ENCODE peak calls at places on chromosomes 3 and 15, in seven cellular contexts. V, R, T, D, X, Q and P are unnamed samples.

GRCh38 chr15:49163678-49164077 is 6.4 kb upstream of the GALK2 start:
- DNase-seq in V (no peak), R (no peak), T (no peak), D (no peak), X (no peak), Q (no peak), P (no peak)

GRCh38 chr3:150469031-150469930 is 61.2 kb downstream of the TSC22D2 start:
- DNase-seq in V (no peak), R (no peak), T (peak), D (no peak), X (no peak), Q (no peak), P (peak)

GRCh38 chr15:63476229-63476632 is 28.2 kb upstream of the USP3 start:
- DNase-seq in V (no peak), R (no peak), T (peak), D (no peak), X (no peak), Q (no peak), P (peak)

GRCh38 chr15:39432007-39432406 is 148.9 kb upstream of the THBS1 start:
- DNase-seq in V (no peak), R (no peak), T (no peak), D (no peak), X (no peak), Q (no peak), P (no peak)

GRCh38 chr3:177932750-177933660 is 603.2 kb upstream of the KCNMB2 start:
- DNase-seq in V (no peak), R (no peak), T (peak), D (no peak), X (no peak), Q (no peak), P (no peak)

GRCh38 chr15:25244731-25245585 is 193.9 kb downstream of the UBE3A start:
- DNase-seq in V (no peak), R (no peak), T (no peak), D (no peak), X (no peak), Q (no peak), P (no peak)

GRCh38 chr15:35173444-35174118 is 88.5 kb upstream of the NANOGP8 start:
- DNase-seq in V (no peak), R (no peak), T (peak), D (no peak), X (no peak), Q (no peak), P (peak)

GRCh38 chr3:64599651-64600050 is 88.1 kb downstream of the ADAMTS9 start:
- DNase-seq in V (no peak), R (no peak), T (no peak), D (no peak), X (no peak), Q (no peak), P (no peak)

GRCh38 chr3:143433787-143434378 is 314.3 kb downstream of the CHST2 start:
- DNase-seq in V (peak), R (no peak), T (no peak), D (no peak), X (no peak), Q (no peak), P (no peak)

GRCh38 chr3:105944721-105945120 is 75.9 kb upstream of the CBLB start:
- DNase-seq in V (no peak), R (no peak), T (peak), D (no peak), X (no peak), Q (no peak), P (no peak)

GRCh38 chr15:71093089-71094024 is 21.9 kb upstream of the THSD4 start:
- DNase-seq in V (no peak), R (no peak), T (peak), D (no peak), X (no peak), Q (no peak), P (peak)